ENCODE peak calls at places on chromosomes 13 and 19, in four cellular contexts. X, N, B and T are unnamed samples.

GRCh38 chr19:40646564-40647254 is 43.7 kb downstream of the NUMBL start:
- DNase-seq in X (no peak), N (no peak), B (no peak), T (no peak)

GRCh38 chr19:33293255-33294057 is 8.9 kb downstream of the CEBPA start:
- DNase-seq in X (no peak), N (peak; percentile 82), B (peak; percentile 72), T (peak; percentile 84)

GRCh38 chr19:46147791-46148288 is at the start of gene IGFL2:
- DNase-seq in X (no peak), N (peak; percentile 28), B (no peak), T (no peak)

GRCh38 chr19:1213391-1214286 is 8.1 kb downstream of the STK11 start:
- DNase-seq in X (peak; percentile 73), N (peak; percentile 90), B (peak; percentile 97), T (peak; percentile 90)

GRCh38 chr19:52138614-52139290 is 986 bp downstream of the ZNF616 start:
- DNase-seq in X (no peak), N (peak; percentile 20), B (peak; percentile 69), T (peak; percentile 23)

GRCh38 chr13:101488734-101489133 is 36.3 kb downstream of the ITGBL1 start:
- DNase-seq in X (no peak), N (no peak), B (no peak), T (no peak)

GRCh38 chr19:858868-859843 is at the start of gene CFD:
- DNase-seq in X (peak; percentile 38), N (no peak), B (peak; percentile 82), T (no peak)

GRCh38 chr19:9107375-9107774 is at the start of gene OR7G2:
- DNase-seq in X (no peak), N (no peak), B (no peak), T (no peak)

GRCh38 chr13:102567857-102568256 is 28.9 kb upstream of the TPP2 start:
- DNase-seq in X (no peak), N (no peak), B (no peak), T (no peak)

GRCh38 chr13:110964229-110965037 is 49.6 kb upstream of the ANKRD10 start:
- DNase-seq in X (no peak), N (no peak), B (no peak), T (no peak)

GRCh38 chr13:41452462-41452861 is 4.9 kb upstream of the RGCC start:
- DNase-seq in X (no peak), N (peak; percentile 8), B (peak; percentile 24), T (no peak)

GRCh38 chr19:16714702-16715294 is 4.8 kb upstream of the NWD1 start:
- DNase-seq in X (peak; percentile 64), N (peak; percentile 26), B (peak; percentile 86), T (peak; percentile 46)

GRCh38 chr19:34182125-34182524 is 9.8 kb downstream of the LSM14A start:
- DNase-seq in X (no peak), N (no peak), B (no peak), T (no peak)

GRCh38 chr13:80047406-80047805 is 293.5 kb downstream of the SPRY2 start:
- DNase-seq in X (no peak), N (peak; percentile 75), B (no peak), T (peak; percentile 40)

GRCh38 chr19:45913874-45914830 is at the start of gene NANOS2:
- DNase-seq in X (no peak), N (no peak), B (peak; percentile 31), T (peak; percentile 7)

GRCh38 chr19:10565028-10565566 is 713 bp downstream of the KRI1 start:
- DNase-seq in X (peak; percentile 35), N (peak; percentile 46), B (peak; percentile 62), T (peak; percentile 54)

GRCh38 chr13:43874512-43875092 is 4.9 kb downstream of the CCDC122 start:
- DNase-seq in X (no peak), N (peak; percentile 28), B (peak; percentile 38), T (peak; percentile 42)